ENCODE peak calls at places on chromosomes 5 and 9, in five cellular contexts. T is transverse colon, P is tibial nerve, F is HepG2, A is fibroblast of lung. U is an unnamed sample.
A peak's percentile ranks its signal among the peaks of the same experiment; 100 is the strongest.

GRCh38 chr9:99980578-99980977 is 74.1 kb downstream of the STX17 start:
- DNase-seq in T (no peak), P (no peak), F (no peak), A (no peak), U (no peak)

GRCh38 chr5:91283899-91284298 is 99.2 kb downstream of the ARRDC3 start:
- DNase-seq in T (no peak), P (no peak), F (no peak), A (peak; percentile 83), U (no peak)

GRCh38 chr5:50595199-50595598 is 71.2 kb upstream of the PARP8 start:
- DNase-seq in T (no peak), P (no peak), F (no peak), A (peak; percentile 92), U (no peak)

GRCh38 chr5:167513383-167513782 is 778.1 kb upstream of the WWC1 start:
- DNase-seq in T (no peak), P (no peak), F (no peak), A (no peak), U (no peak)

GRCh38 chr5:139575751-139576150 is 14.6 kb downstream of the UBE2D2 start:
- DNase-seq in T (no peak), P (no peak), F (no peak), A (no peak), U (no peak)

GRCh38 chr9:94783121-94783664 is 56.7 kb downstream of the AOPEP start:
- DNase-seq in T (peak; percentile 76), P (peak; percentile 50), F (peak; percentile 75), A (peak; percentile 90), U (peak; percentile 35)

GRCh38 chr5:78621269-78621871 is 27.2 kb downstream of the LHFPL2 start:
- DNase-seq in T (no peak), P (no peak), F (no peak), A (peak; percentile 49), U (no peak)

GRCh38 chr5:88883059-88883565 is at the start of gene MEF2C:
- DNase-seq in T (peak; percentile 78), P (peak; percentile 48), F (no peak), A (peak; percentile 87), U (peak; percentile 37)

GRCh38 chr5:14672082-14672481 is 7.6 kb downstream of the OTULIN start:
- DNase-seq in T (no peak), P (no peak), F (no peak), A (no peak), U (no peak)

GRCh38 chr9:69293186-69293585 is 31.8 kb upstream of the ENTREP1 start:
- DNase-seq in T (no peak), P (no peak), F (no peak), A (no peak), U (no peak)

GRCh38 chr9:119951591-119951990 is 582.4 kb upstream of the BRINP1 start:
- DNase-seq in T (no peak), P (no peak), F (no peak), A (no peak), U (no peak)

GRCh38 chr9:124894741-124895170 is 32.8 kb downstream of the ARPC5L start:
- DNase-seq in T (no peak), P (no peak), F (peak; percentile 12), A (peak; percentile 38), U (no peak)

GRCh38 chr9:130265431-130266235 is at the start of gene HMCN2:
- DNase-seq in T (no peak), P (no peak), F (no peak), A (peak; percentile 21), U (no peak)

GRCh38 chr9:21395778-21396717 is 10.8 kb upstream of the IFNA2 start:
- DNase-seq in T (peak; percentile 48), P (no peak), F (peak; percentile 10), A (no peak), U (no peak)

GRCh38 chr9:109652112-109652511 is 127.9 kb upstream of the PALM2AKAP2 start:
- DNase-seq in T (no peak), P (no peak), F (no peak), A (peak; percentile 62), U (no peak)

GRCh38 chr9:8694983-8695588 is 895.5 kb upstream of the DMAC1 start:
- DNase-seq in T (no peak), P (no peak), F (no peak), A (no peak), U (no peak)

GRCh38 chr9:93949694-93950449 is 5.3 kb downstream of the BARX1 start:
- DNase-seq in T (no peak), P (no peak), F (no peak), A (no peak), U (no peak)

GRCh38 chr9:129885018-129885669 is 49.9 kb downstream of the USP20 start:
- DNase-seq in T (peak; percentile 72), P (peak; percentile 42), F (peak; percentile 33), A (no peak), U (no peak)

GRCh38 chr9:136585531-136586120 is 39.8 kb upstream of the NOTCH1 start:
- DNase-seq in T (no peak), P (no peak), F (no peak), A (no peak), U (no peak)

GRCh38 chr5:81530919-81531318 is 137.0 kb upstream of the ACOT12 start:
- DNase-seq in T (no peak), P (no peak), F (no peak), A (no peak), U (no peak)

GRCh38 chr9:76905984-76906861 is at the start of gene PRUNE2:
- DNase-seq in T (peak; percentile 87), P (no peak), F (no peak), A (peak; percentile 92), U (peak; percentile 51)

GRCh38 chr9:68492801-68493200 is 47.9 kb downstream of the TMEM252 start:
- DNase-seq in T (no peak), P (no peak), F (no peak), A (no peak), U (no peak)

GRCh38 chr9:124267271-124267807 is 9.6 kb downstream of the NEK6 start:
- DNase-seq in T (peak; percentile 73), P (peak; percentile 53), F (no peak), A (peak; percentile 91), U (peak; percentile 67)

GRCh38 chr5:61675015-61675692 is 343.1 kb downstream of the ZSWIM6 start:
- DNase-seq in T (peak; percentile 42), P (no peak), F (peak; percentile 16), A (no peak), U (no peak)

GRCh38 chr5:146778261-146778660 is 100.3 kb downstream of the PPP2R2B start:
- DNase-seq in T (no peak), P (no peak), F (no peak), A (no peak), U (no peak)

GRCh38 chr9:69324549-69325401 is at the start of gene ENTREP1:
- DNase-seq in T (peak; percentile 75), P (no peak), F (no peak), A (peak; percentile 60), U (no peak)

GRCh38 chr5:179454354-179454753 is 96.0 kb upstream of the RUFY1 start:
- DNase-seq in T (no peak), P (no peak), F (no peak), A (no peak), U (no peak)
- H3K4me1 ChIP-seq in T (no peaks in the 10 kb centered on the region), P (no peaks in the 10 kb centered on the region), F (no peaks in the 10 kb centered on the region), A (no peaks in the 10 kb centered on the region), U (no peaks in the 10 kb centered on the region)

DNA sequence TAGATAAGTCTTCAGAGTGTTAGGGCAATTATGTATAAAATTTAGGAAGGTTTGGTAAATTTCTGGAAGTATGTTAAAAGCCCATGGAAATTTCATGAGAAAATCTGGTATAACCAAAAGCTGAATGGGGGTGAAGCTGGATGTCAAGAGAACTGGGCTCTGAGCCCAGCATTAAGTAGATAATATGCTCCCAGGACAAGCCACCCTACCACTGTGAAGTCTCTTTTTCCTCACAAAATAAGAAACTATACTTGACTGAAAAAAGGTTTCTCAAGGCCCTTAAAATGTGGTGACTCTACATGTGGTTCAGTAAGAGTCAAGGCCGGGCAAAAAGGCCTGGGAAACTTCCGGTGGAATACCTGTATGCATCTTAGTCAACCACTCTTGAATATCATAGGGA is 310.3 kb downstream of the EBF1 start:
- DNase-seq in T (no peak), P (no peak), F (no peak), A (no peak), U (no peak)
- H3K4me1 ChIP-seq in T (no peaks in the 10 kb centered on the region), P (peaks cover 9% of the 10 kb centered on the region), F (no peaks in the 10 kb centered on the region), A (no peaks in the 10 kb centered on the region), U (peaks cover 46% of the 10 kb centered on the region)

DNA sequence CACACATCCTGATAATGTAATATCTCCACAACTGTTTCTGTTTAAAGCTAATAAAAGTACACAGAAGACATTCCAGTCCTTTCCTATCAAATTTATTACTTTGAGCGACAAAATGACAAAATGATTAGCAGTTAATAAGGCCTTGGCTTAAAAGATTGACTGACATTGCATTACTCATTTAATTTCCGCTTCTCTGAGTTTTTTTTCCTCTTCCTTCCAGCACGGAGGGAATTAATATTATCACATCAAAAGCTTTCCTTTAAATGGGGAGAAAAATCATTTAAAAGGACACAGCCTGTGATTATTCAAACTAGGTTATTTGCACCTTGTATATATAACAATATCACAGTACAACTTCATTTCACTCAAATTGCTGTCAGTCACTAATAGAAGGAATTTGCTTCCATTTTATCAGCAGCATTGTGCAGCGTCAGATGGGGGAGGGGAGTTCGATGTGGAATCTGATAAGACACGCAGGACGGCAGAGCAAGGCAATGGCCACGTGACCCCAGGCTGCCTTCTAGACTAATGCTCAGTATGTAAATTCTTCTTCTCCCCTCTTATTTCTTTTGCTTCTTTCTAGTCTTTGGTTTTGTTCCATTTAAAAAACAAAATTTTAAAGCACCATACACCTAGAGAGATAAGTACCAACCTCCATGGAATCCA is 400.5 kb downstream of the IRX1 start:
- DNase-seq in T (no peak), P (no peak), F (no peak), A (no peak), U (no peak)
- H3K4me1 ChIP-seq in T (no peaks in the 10 kb centered on the region), P (no peaks in the 10 kb centered on the region), F (no peaks in the 10 kb centered on the region), A (no peaks in the 10 kb centered on the region), U (peaks cover 21% of the 10 kb centered on the region)

GRCh38 chr5:52794519-52794918 is 6.8 kb downstream of the ITGA1 start:
- DNase-seq in T (no peak), P (no peak), F (peak; percentile 83), A (no peak), U (no peak)
- H3K4me1 ChIP-seq in T (peaks cover 42% of the 10 kb centered on the region), P (peaks cover 6% of the 10 kb centered on the region), F (peaks cover 93% of the 10 kb centered on the region), A (peaks cover 9% of the 10 kb centered on the region), U (peaks cover 49% of the 10 kb centered on the region)

GRCh38 chr5:151673421-151673820 is 13.3 kb downstream of the SPARC start:
- DNase-seq in T (no peak), P (no peak), F (no peak), A (no peak), U (no peak)
- H3K4me1 ChIP-seq in T (peaks cover 39% of the 10 kb centered on the region), P (peaks cover 86% of the 10 kb centered on the region), F (peaks cover 27% of the 10 kb centered on the region), A (peaks cover 86% of the 10 kb centered on the region), U (peaks cover 76% of the 10 kb centered on the region)

DNA sequence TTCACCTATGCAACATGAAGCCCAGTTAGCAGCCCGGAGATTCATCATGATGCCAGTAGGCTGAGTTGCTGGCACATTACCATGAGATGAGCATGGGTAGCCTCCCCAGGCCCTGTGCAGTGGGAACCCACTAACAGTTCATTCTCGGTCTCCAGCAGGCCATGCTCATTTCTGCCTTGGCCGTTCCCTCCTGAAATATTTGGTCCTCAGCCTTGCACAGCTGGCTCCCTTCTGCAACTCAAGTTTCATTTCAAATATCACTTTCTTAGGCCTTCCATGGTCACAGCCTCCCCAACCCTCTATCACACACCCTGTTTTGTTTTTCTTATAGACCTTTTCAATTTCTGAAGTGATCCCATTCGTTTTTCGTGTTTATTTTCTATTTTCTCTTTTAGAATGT is 125.4 kb upstream of the VLDLR start:
- DNase-seq in T (no peak), P (no peak), F (no peak), A (no peak), U (no peak)
- H3K4me1 ChIP-seq in T (peaks cover 8% of the 10 kb centered on the region), P (no peaks in the 10 kb centered on the region), F (no peaks in the 10 kb centered on the region), A (no peaks in the 10 kb centered on the region), U (no peaks in the 10 kb centered on the region)

U was measured in thoracic aorta.